ENCODE peak calls at places on chromosomes 11 and 22, in nine cellular contexts. P, H, T, Q, N, J, O, D and K are unnamed samples. For H3K27me3 and H3K36me3, the result is how much of the 10 kb centered on the place peaks cover.

GRCh38 chr22:40204331-40205116 is 26.8 kb downstream of the TNRC6B start:
- DNase-seq in P (no peak), H (no peak), T (no peak), Q (peak), N (no peak), J (no peak), O (no peak), D (no peak), K (no peak)

GRCh38 chr11:15747671-15748070 is 608.7 kb downstream of the SOX6 start:
- DNase-seq in P (no peak), H (no peak), T (no peak), Q (peak), N (no peak), J (no peak), O (no peak), D (no peak), K (no peak)

GRCh38 chr11:44832452-44832851 is 105.7 kb downstream of the TSPAN18 start:
- DNase-seq in P (no peak), H (no peak), T (no peak), Q (no peak), N (no peak), J (no peak), O (no peak), D (no peak), K (no peak)

GRCh38 chr22:35611891-35612576 is 5.1 kb downstream of the MB start:
- DNase-seq in P (peak), H (no peak), T (no peak), Q (no peak), N (no peak), J (no peak), O (no peak), D (no peak), K (no peak)

GRCh38 chr11:82960000-82960778 is 58.7 kb downstream of the DDIAS start:
- DNase-seq in P (no peak), H (no peak), T (no peak), Q (no peak), N (no peak), J (no peak), O (peak), D (no peak), K (no peak)

GRCh38 chr22:35727436-35727835 is 9.8 kb downstream of the APOL5 start:
- DNase-seq in P (no peak), H (no peak), T (no peak), Q (no peak), N (no peak), J (no peak), O (no peak), D (no peak), K (no peak)

GRCh38 chr22:49534386-49534785 is 293.3 kb downstream of the BRD1 start:
- DNase-seq in P (no peak), H (no peak), T (no peak), Q (no peak), N (no peak), J (no peak), O (no peak), D (no peak), K (no peak)

GRCh38 chr11:26931248-26931631 is 62.7 kb upstream of the FIBIN start:
- DNase-seq in P (no peak), H (no peak), T (no peak), Q (peak), N (no peak), J (no peak), O (no peak), D (peak), K (no peak)

GRCh38 chr11:122995526-122995925 is 13.9 kb upstream of the BSX start:
- DNase-seq in P (no peak), H (no peak), T (no peak), Q (no peak), N (no peak), J (peak), O (no peak), D (no peak), K (no peak)

GRCh38 chr11:1883342-1884122 is 8.2 kb downstream of the PRR33 start:
- DNase-seq in P (no peak), H (no peak), T (no peak), Q (no peak), N (no peak), J (no peak), O (no peak), D (no peak), K (no peak)

GRCh38 chr11:33701831-33702230 is 1.2 kb upstream of the C11orf91 start:
- DNase-seq in P (no peak), H (no peak), T (peak), Q (peak), N (peak), J (no peak), O (no peak), D (no peak), K (no peak)

GRCh38 chr11:85137597-85137996 is 489.5 kb downstream of the DLG2 start:
- DNase-seq in P (no peak), H (no peak), T (no peak), Q (no peak), N (no peak), J (no peak), O (no peak), D (no peak), K (no peak)

GRCh38 chr22:48845356-48845936 is 982.2 kb downstream of the BRD1 start:
- DNase-seq in P (no peak), H (no peak), T (no peak), Q (no peak), N (no peak), J (no peak), O (no peak), D (no peak), K (no peak)

GRCh38 chr11:35138949-35139881 is at the start of gene CD44:
- DNase-seq in P (peak), H (peak), T (peak), Q (peak), N (peak), J (peak), O (peak), D (peak), K (peak)

GRCh38 chr22:36775589-36775965 is 342 bp downstream of the IFT27 start:
- DNase-seq in P (peak), H (peak), T (peak), Q (peak), N (no peak), J (peak), O (peak), D (peak), K (no peak)

GRCh38 chr11:70302086-70302752 is 31.7 kb downstream of the PPFIA1 start:
- DNase-seq in P (peak), H (no peak), T (no peak), Q (no peak), N (no peak), J (no peak), O (no peak), D (no peak), K (no peak)

GRCh38 chr11:113867843-113868503 is 7.4 kb downstream of the USP28 start:
- DNase-seq in P (no peak), H (no peak), T (no peak), Q (no peak), N (no peak), J (no peak), O (no peak), D (no peak), K (no peak)

GRCh38 chr11:68764746-68765145 is 13.4 kb upstream of the TESMIN start:
- DNase-seq in P (no peak), H (no peak), T (no peak), Q (no peak), N (no peak), J (no peak), O (no peak), D (no peak), K (no peak)

GRCh38 chr11:73875380-73875779 is 1.3 kb downstream of the COA4 start:
- DNase-seq in P (no peak), H (no peak), T (no peak), Q (no peak), N (no peak), J (no peak), O (no peak), D (no peak), K (no peak)

GRCh38 chr22:17818166-17818565 is 43.9 kb upstream of the BID start:
- DNase-seq in P (no peak), H (no peak), T (no peak), Q (no peak), N (no peak), J (no peak), O (no peak), D (no peak), K (peak)

GRCh38 chr22:29184886-29185575 is 20.7 kb upstream of the EMID1 start:
- DNase-seq in P (peak), H (no peak), T (no peak), Q (no peak), N (no peak), J (no peak), O (no peak), D (no peak), K (no peak)

GRCh38 chr11:78715639-78716311 is 141.1 kb upstream of the NARS2 start:
- DNase-seq in P (no peak), H (peak), T (peak), Q (peak), N (peak), J (peak), O (no peak), D (no peak), K (peak)

GRCh38 chr22:32648486-32648885 is 153.0 kb upstream of the TIMP3 start:
- DNase-seq in P (no peak), H (no peak), T (no peak), Q (no peak), N (no peak), J (no peak), O (no peak), D (no peak), K (no peak)

GRCh38 chr11:132186699-132187098 is 816.3 kb downstream of the NTM start:
- DNase-seq in P (no peak), H (peak), T (no peak), Q (no peak), N (no peak), J (peak), O (no peak), D (no peak), K (peak)

GRCh38 chr11:19769820-19770219 is 57.2 kb downstream of the NAV2 start:
- DNase-seq in P (no peak), H (no peak), T (peak), Q (peak), N (no peak), J (no peak), O (no peak), D (no peak), K (no peak)

GRCh38 chr22:30596886-30597285 is 5.2 kb upstream of the PES1 start:
- DNase-seq in P (no peak), H (peak), T (no peak), Q (no peak), N (no peak), J (no peak), O (no peak), D (no peak), K (peak)

GRCh38 chr11:126480410-126481302 is 125.2 kb downstream of the ST3GAL4 start:
- DNase-seq in P (peak), H (peak), T (peak), Q (peak), N (peak), J (peak), O (peak), D (peak), K (peak)
- H3K4me3 ChIP-seq in P (no peak), H (no peak), T (peak), Q (no peak), N (no peak), J (no peak), O (peak), D (no peak), K (no peak)

GRCh38 chr22:22827187-22827948 is 60.2 kb upstream of the IGLL5 start:
- DNase-seq in P (no peak), H (no peak), T (no peak), Q (no peak), N (no peak), J (peak), O (no peak), D (no peak), K (no peak)
- H3K27me3 ChIP-seq in P (under half), H (half or more), T (half or more), Q (under half), N (under half), J (under half), O (under half), D (under half), K (under half)

DNA sequence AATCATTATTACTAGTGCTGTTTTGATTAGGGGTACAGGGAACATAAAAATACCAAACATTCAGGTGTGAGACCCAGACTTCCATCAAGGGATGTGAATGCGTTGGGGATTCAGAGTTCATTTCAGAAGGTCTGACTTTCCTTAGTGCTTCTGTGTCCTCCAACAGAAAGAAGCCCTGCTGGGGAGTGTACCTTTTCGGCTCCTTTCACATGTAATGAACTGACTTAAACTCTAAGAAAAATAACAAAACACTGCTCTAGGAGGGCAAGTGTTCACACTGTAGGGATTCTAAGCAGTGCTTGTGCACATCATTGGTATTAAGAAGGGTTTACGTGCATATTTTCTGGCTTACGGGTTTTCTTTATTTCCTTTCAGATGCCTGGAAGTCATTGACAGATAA is 15.7 kb upstream of the TTC36 start:
- DNase-seq in P (no peak), H (peak), T (no peak), Q (no peak), N (no peak), J (no peak), O (no peak), D (no peak), K (no peak)
- H3K36me3 ChIP-seq in P (under half), H (half or more), T (half or more), Q (under half), N (under half), J (under half), O (half or more), D (half or more), K (under half)

GRCh38 chr22:41301085-41302015 is at the start of gene ZC3H7B:
- DNase-seq in P (peak), H (peak), T (peak), Q (peak), N (peak), J (peak), O (peak), D (peak), K (peak)

GRCh38 chr22:41302016-41302767 is 867 bp downstream of the ZC3H7B start:
- DNase-seq in P (no peak), H (peak), T (no peak), Q (peak), N (no peak), J (peak), O (no peak), D (no peak), K (peak)

GRCh38 chr22:41305646-41306045 is 4.3 kb downstream of the ZC3H7B start:
- DNase-seq in P (no peak), H (no peak), T (peak), Q (peak), N (peak), J (no peak), O (no peak), D (no peak), K (no peak)

GRCh38 chr22:41296826-41297667 is 4.3 kb upstream of the ZC3H7B start:
- DNase-seq in P (no peak), H (no peak), T (no peak), Q (no peak), N (no peak), J (no peak), O (no peak), D (no peak), K (peak)

DNA sequence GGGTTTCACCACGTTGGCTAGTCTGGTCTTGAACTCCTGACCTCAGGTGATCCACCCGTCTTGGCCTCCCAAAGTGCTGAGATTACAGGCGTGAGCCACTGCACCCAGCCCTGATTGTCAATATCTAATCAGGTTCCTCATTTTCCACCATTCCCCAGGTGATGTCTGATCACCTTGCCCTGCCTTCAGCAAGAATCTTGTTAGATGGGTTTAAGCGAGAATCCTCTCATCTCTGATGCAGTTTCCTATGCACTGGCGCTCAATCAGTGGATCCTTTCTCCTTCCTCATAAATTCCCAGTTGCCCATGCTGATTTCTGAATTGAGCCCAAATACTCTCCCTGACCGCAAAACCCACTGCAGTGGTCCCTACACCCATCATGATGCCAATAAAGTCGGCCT is 664 bp upstream of the ZC3H7B start:
- DNase-seq in P (no peak), H (peak), T (peak), Q (no peak), N (no peak), J (no peak), O (no peak), D (no peak), K (no peak)
- H3K4me3 ChIP-seq in P (peak), H (peak), T (peak), Q (peak), N (peak), J (no peak), O (peak), D (peak), K (peak)

DNA sequence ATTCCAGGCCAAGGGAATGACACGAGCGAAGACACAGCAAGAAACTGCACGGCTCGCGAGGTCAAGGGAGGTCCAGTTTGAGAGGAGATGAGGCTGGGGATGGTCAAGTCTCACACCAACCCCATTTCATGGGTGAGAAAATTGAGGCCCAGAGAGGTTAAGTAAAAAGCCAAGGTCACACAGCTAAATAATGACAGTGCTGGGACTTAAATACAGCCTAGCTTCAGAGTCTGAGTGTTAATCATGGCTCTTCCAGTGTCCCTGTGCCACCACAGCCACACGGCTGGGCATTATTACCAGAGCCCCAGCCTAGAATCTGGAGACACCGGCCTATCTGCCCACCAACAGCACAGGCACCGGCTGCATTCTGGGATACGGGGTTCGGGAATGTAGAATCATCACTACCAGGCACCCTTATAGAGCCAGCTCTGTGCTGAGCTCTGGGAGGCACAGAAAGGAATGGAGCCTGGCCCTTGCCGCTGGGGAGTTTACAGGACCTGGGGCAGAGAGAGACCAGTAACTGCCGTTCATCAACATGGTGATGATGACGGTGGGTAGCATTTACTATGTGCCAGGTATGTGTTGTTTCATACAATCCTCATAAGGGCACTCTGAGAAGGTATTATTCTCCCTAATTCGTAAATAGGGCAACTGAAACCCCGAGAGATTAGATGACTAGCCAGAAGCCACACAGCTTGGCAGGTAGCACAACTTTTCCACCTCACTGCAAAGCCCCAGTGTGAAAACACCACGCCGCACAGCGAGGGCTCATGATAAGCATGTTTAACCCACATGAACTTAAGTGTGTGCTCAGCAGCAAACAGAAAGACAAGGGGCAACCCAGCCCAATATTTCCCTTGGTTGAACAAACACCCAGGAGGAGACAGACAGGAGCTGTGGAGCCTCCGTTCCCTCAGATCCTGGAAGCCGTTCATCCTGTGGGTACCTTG is 51.9 kb downstream of the CD6 start:
- DNase-seq in P (peak), H (no peak), T (no peak), Q (no peak), N (no peak), J (no peak), O (peak), D (no peak), K (no peak)
- H3K27me3 ChIP-seq in P (under half), H (under half), T (under half), Q (under half), N (under half), J (under half), O (under half), D (under half), K (under half)

DNA sequence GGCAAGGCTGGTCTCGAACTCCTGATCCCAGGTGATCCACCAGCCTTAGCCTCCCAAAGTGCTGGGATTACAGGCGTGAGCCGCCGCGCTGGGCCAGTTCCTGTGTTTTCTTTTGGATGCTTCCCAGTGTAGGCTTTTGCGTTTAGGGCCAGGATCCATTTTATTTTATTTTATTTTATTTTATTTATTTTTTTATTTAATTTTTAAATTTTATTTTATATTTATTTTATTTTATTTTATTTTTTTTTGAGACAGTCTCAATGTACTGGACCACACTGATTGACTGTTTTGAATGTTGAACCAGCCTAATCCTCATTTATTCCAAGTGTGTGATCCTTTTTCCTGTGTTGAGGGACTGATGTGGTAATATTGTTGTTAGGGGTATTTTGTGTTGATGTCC is 8.4 kb downstream of the EPS8L2 start:
- DNase-seq in P (no peak), H (no peak), T (no peak), Q (no peak), N (no peak), J (no peak), O (no peak), D (no peak), K (no peak)
- H3K36me3 ChIP-seq in P (under half), H (under half), T (under half), Q (under half), N (under half), J (under half), O (under half), D (under half), K (under half)

DNA sequence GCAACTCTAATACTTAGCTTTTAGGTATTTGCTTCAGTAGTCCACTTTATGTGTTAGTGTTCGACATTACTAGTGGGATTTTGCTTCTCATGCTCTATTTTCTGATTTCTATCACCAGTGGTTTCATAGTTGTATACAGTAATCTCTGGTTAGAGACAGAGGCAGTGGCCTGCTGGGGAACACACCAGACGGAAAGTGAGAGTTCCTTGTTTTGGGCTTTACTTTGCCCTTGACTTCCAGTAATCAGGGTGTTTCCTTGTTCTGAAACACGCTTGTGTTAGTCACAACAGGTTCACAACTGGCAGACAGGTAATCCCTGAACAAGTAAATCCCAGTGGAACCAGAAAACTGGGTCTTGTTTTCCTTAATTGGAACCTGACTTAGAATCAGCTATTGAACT is 56.0 kb downstream of the PACS1 start:
- DNase-seq in P (no peak), H (no peak), T (no peak), Q (no peak), N (peak), J (no peak), O (no peak), D (no peak), K (no peak)
- H3K4me3 ChIP-seq in P (no peak), H (no peak), T (no peak), Q (no peak), N (no peak), J (no peak), O (no peak), D (no peak), K (no peak)

GRCh38 chr11:13011366-13012036 is 2.4 kb downstream of the RASSF10 start:
- DNase-seq in P (no peak), H (no peak), T (no peak), Q (no peak), N (peak), J (peak), O (no peak), D (no peak), K (no peak)

GRCh38 chr11:13010737-13011342 is 1.7 kb downstream of the RASSF10 start:
- DNase-seq in P (no peak), H (peak), T (no peak), Q (peak), N (peak), J (peak), O (no peak), D (peak), K (peak)

GRCh38 chr11:13009921-13010736 is 1.0 kb downstream of the RASSF10 start:
- DNase-seq in P (no peak), H (peak), T (no peak), Q (peak), N (peak), J (peak), O (no peak), D (no peak), K (peak)

GRCh38 chr11:13013054-13013488 is 4.0 kb downstream of the RASSF10 start:
- DNase-seq in P (no peak), H (no peak), T (no peak), Q (no peak), N (no peak), J (no peak), O (no peak), D (no peak), K (no peak)

GRCh38 chr11:13012037-13012693 is 3.0 kb downstream of the RASSF10 start:
- DNase-seq in P (no peak), H (peak), T (no peak), Q (peak), N (no peak), J (peak), O (no peak), D (no peak), K (peak)
- H3K27me3 ChIP-seq in P (half or more), H (half or more), T (under half), Q (under half), N (under half), J (under half), O (under half), D (under half), K (under half)